ENCODE peak calls at places on chromosomes 1 and 21, in five cellular contexts. One of them, this sample, is unnamed. For H3K4me1, the result is how much of the 10 kb centered on the place peaks cover.

GRCh38 chr1:245177071-245177900 is 22.5 kb downstream of the KIF26B start:
- DNase-seq in stomach: no peak
- DNase-seq in heart left ventricle: no peak
- DNase-seq in upper lobe of left lung: no peak
- DNase-seq in Peyer's patch: no peak
- DNase-seq in this sample: no peak

GRCh38 chr1:30744060-30744756 is 13.4 kb downstream of the LAPTM5 start:
- DNase-seq in Peyer's patch: peak
- DNase-seq in stomach: no peak
- DNase-seq in upper lobe of left lung: no peak
- DNase-seq in heart left ventricle: no peak
- DNase-seq in this sample: no peak

GRCh38 chr1:57117753-57118152 is 151.9 kb upstream of the C8B start:
- DNase-seq in upper lobe of left lung: no peak
- DNase-seq in stomach: no peak
- DNase-seq in Peyer's patch: no peak
- DNase-seq in heart left ventricle: no peak
- DNase-seq in this sample: no peak

GRCh38 chr1:93743465-93743864 is 61.8 kb upstream of the BCAR3 start:
- DNase-seq in stomach: no peak
- DNase-seq in heart left ventricle: no peak
- DNase-seq in Peyer's patch: no peak
- DNase-seq in upper lobe of left lung: no peak
- DNase-seq in this sample: no peak

GRCh38 chr1:246002725-246003441 is 504.2 kb downstream of the SMYD3 start:
- DNase-seq in upper lobe of left lung: peak
- DNase-seq in heart left ventricle: peak
- DNase-seq in stomach: peak
- DNase-seq in Peyer's patch: peak
- DNase-seq in this sample: peak

GRCh38 chr1:18373882-18374493 is 106.7 kb upstream of the KLHDC7A start:
- DNase-seq in Peyer's patch: no peak
- DNase-seq in stomach: no peak
- DNase-seq in upper lobe of left lung: no peak
- DNase-seq in heart left ventricle: no peak
- DNase-seq in this sample: no peak

GRCh38 chr1:42144336-42145189 is 8.6 kb upstream of the GUCA2B start:
- DNase-seq in stomach: peak
- DNase-seq in Peyer's patch: no peak
- DNase-seq in heart left ventricle: no peak
- DNase-seq in upper lobe of left lung: no peak
- DNase-seq in this sample: no peak

GRCh38 chr1:225933072-225933471 is 7.9 kb downstream of the LEFTY2 start:
- DNase-seq in Peyer's patch: no peak
- DNase-seq in upper lobe of left lung: no peak
- DNase-seq in stomach: no peak
- DNase-seq in heart left ventricle: no peak
- DNase-seq in this sample: no peak

GRCh38 chr1:54886724-54887664 is at the start of gene DHCR24:
- DNase-seq in upper lobe of left lung: peak
- DNase-seq in Peyer's patch: peak
- DNase-seq in heart left ventricle: peak
- DNase-seq in stomach: peak
- DNase-seq in this sample: peak
- TF ChIP-seq POLR2A in upper lobe of left lung: peak
- TF ChIP-seq POLR2A in Peyer's patch: peak
- TF ChIP-seq POLR2A in heart left ventricle: no peak
- TF ChIP-seq POLR2A in stomach: no peak
- TF ChIP-seq POLR2A in this sample: no peak

GRCh38 chr1:230232352-230232751 is 165.3 kb downstream of the GALNT2 start:
- DNase-seq in upper lobe of left lung: no peak
- DNase-seq in Peyer's patch: no peak
- DNase-seq in heart left ventricle: peak
- DNase-seq in stomach: no peak
- DNase-seq in this sample: no peak
- H3K4me3 ChIP-seq in upper lobe of left lung: peak
- H3K4me3 ChIP-seq in Peyer's patch: no peak
- H3K4me3 ChIP-seq in heart left ventricle: peak
- H3K4me3 ChIP-seq in stomach: no peak
- H3K4me3 ChIP-seq in this sample: no peak

GRCh38 chr1:10521537-10522157 is 46.9 kb downstream of the PEX14 start:
- DNase-seq in heart left ventricle: no peak
- DNase-seq in stomach: no peak
- DNase-seq in Peyer's patch: no peak
- DNase-seq in upper lobe of left lung: no peak
- DNase-seq in this sample: no peak

GRCh38 chr1:10520497-10520896 is 45.7 kb downstream of the PEX14 start:
- DNase-seq in upper lobe of left lung: no peak
- DNase-seq in stomach: no peak
- DNase-seq in Peyer's patch: no peak
- DNase-seq in heart left ventricle: no peak
- DNase-seq in this sample: no peak

GRCh38 chr1:10522324-10522860 is 47.6 kb downstream of the PEX14 start:
- DNase-seq in stomach: no peak
- DNase-seq in heart left ventricle: no peak
- DNase-seq in Peyer's patch: no peak
- DNase-seq in upper lobe of left lung: no peak
- DNase-seq in this sample: no peak

GRCh38 chr1:10519016-10519417 is 44.3 kb downstream of the PEX14 start:
- DNase-seq in heart left ventricle: no peak
- DNase-seq in Peyer's patch: no peak
- DNase-seq in upper lobe of left lung: peak
- DNase-seq in stomach: peak
- DNase-seq in this sample: peak

GRCh38 chr1:10520952-10521351 is 46.2 kb downstream of the PEX14 start:
- DNase-seq in stomach: no peak
- DNase-seq in Peyer's patch: no peak
- DNase-seq in upper lobe of left lung: no peak
- DNase-seq in heart left ventricle: no peak
- DNase-seq in this sample: no peak
- H3K4me1 ChIP-seq in stomach: under half
- H3K4me1 ChIP-seq in Peyer's patch: under half
- H3K4me1 ChIP-seq in upper lobe of left lung: half or more
- H3K4me1 ChIP-seq in heart left ventricle: under half
- H3K4me1 ChIP-seq in this sample: half or more

GRCh38 chr21:41730399-41730798 is 36.5 kb downstream of the RIPK4 start:
- DNase-seq in upper lobe of left lung: no peak
- DNase-seq in stomach: no peak
- DNase-seq in heart left ventricle: no peak
- DNase-seq in Peyer's patch: no peak
- DNase-seq in this sample: no peak

GRCh38 chr21:41737656-41738324 is 29.1 kb downstream of the RIPK4 start:
- DNase-seq in upper lobe of left lung: no peak
- DNase-seq in heart left ventricle: no peak
- DNase-seq in Peyer's patch: no peak
- DNase-seq in stomach: no peak
- DNase-seq in this sample: no peak

GRCh38 chr21:41729701-41730368 is 37.0 kb downstream of the RIPK4 start:
- DNase-seq in heart left ventricle: no peak
- DNase-seq in stomach: no peak
- DNase-seq in upper lobe of left lung: no peak
- DNase-seq in Peyer's patch: no peak
- DNase-seq in this sample: no peak

GRCh38 chr21:41736423-41736822 is 30.4 kb downstream of the RIPK4 start:
- DNase-seq in Peyer's patch: no peak
- DNase-seq in upper lobe of left lung: no peak
- DNase-seq in heart left ventricle: no peak
- DNase-seq in stomach: no peak
- DNase-seq in this sample: no peak

GRCh38 chr21:41733951-41734689 is 32.7 kb downstream of the RIPK4 start:
- DNase-seq in stomach: no peak
- DNase-seq in Peyer's patch: no peak
- DNase-seq in upper lobe of left lung: no peak
- DNase-seq in heart left ventricle: no peak
- DNase-seq in this sample: no peak
- TF ChIP-seq POLR2A in stomach: no peak
- TF ChIP-seq POLR2A in Peyer's patch: no peak
- TF ChIP-seq POLR2A in upper lobe of left lung: no peak
- TF ChIP-seq POLR2A in heart left ventricle: no peak
- TF ChIP-seq POLR2A in this sample: no peak

GRCh38 chr1:207919523-207920210 is 8.7 kb upstream of the CD34 start:
- DNase-seq in stomach: no peak
- DNase-seq in heart left ventricle: peak
- DNase-seq in upper lobe of left lung: no peak
- DNase-seq in Peyer's patch: no peak
- DNase-seq in this sample: no peak
- H3K4me3 ChIP-seq in stomach: no peak
- H3K4me3 ChIP-seq in heart left ventricle: no peak
- H3K4me3 ChIP-seq in upper lobe of left lung: no peak
- H3K4me3 ChIP-seq in Peyer's patch: no peak
- H3K4me3 ChIP-seq in this sample: no peak

GRCh38 chr1:166875734-166876539 is at the start of gene TADA1:
- DNase-seq in upper lobe of left lung: peak
- DNase-seq in stomach: peak
- DNase-seq in Peyer's patch: peak
- DNase-seq in heart left ventricle: peak
- DNase-seq in this sample: peak
- H3K4me1 ChIP-seq in upper lobe of left lung: under half
- H3K4me1 ChIP-seq in stomach: under half
- H3K4me1 ChIP-seq in Peyer's patch: under half
- H3K4me1 ChIP-seq in heart left ventricle: under half
- H3K4me1 ChIP-seq in this sample: under half

This sample was measured in thyroid gland.